ENCODE peak calls at places on chromosomes 12 and 14, in six cellular contexts. E, C, N, Z, R and H are unnamed samples.
A peak's percentile ranks its signal among the peaks of the same experiment; 100 is the strongest.

GRCh38 chr14:53391631-53392030 is 238.5 kb upstream of the DDHD1 start:
- DNase-seq in N (no peak), R (no peak), C (no peak), E (peak; percentile 27), Z (no peak), H (no peak)

GRCh38 chr12:62191747-62192485 is 68.3 kb upstream of the USP15 start:
- DNase-seq in R (peak; percentile 55), C (peak; percentile 80), N (no peak), E (peak; percentile 46), Z (no peak), H (no peak)

GRCh38 chr12:101238806-101239329 is 28.8 kb upstream of the SLC5A8 start:
- DNase-seq in C (no peak), R (no peak), N (no peak), Z (no peak), E (no peak), H (no peak)

GRCh38 chr12:46107591-46107990 is 117.2 kb upstream of the SCAF11 start:
- DNase-seq in C (no peak), R (no peak), E (no peak), N (no peak), Z (no peak), H (no peak)

GRCh38 chr14:66281036-66281776 is 205.0 kb upstream of the CCDC196 start:
- DNase-seq in E (peak; percentile 23), C (no peak), Z (no peak), R (no peak), N (no peak), H (no peak)

GRCh38 chr12:108430245-108430644 is 84.8 kb upstream of the FICD start:
- DNase-seq in E (peak; percentile 4), C (no peak), Z (no peak), R (no peak), N (no peak), H (no peak)

GRCh38 chr12:100877776-100878175 is 83.2 kb downstream of the ANO4 start:
- DNase-seq in C (no peak), E (no peak), N (no peak), Z (no peak), R (no peak), H (no peak)

GRCh38 chr12:118357327-118358007 is 15.2 kb downstream of the TAOK3 start:
- DNase-seq in N (no peak), C (no peak), R (no peak), Z (no peak), E (peak; percentile 77), H (no peak)

GRCh38 chr14:23442721-23443356 is 7.4 kb upstream of the MYH7 start:
- DNase-seq in R (peak; percentile 31), C (no peak), N (no peak), Z (no peak), E (no peak), H (no peak)

GRCh38 chr14:96497087-96497486 is 5.1 kb upstream of the PAPOLA start:
- DNase-seq in R (no peak), E (no peak), C (no peak), Z (no peak), N (no peak), H (no peak)

GRCh38 chr12:53733051-53733812 is 6.0 kb upstream of the CALCOCO1 start:
- DNase-seq in E (no peak), C (no peak), R (no peak), Z (no peak), N (no peak), H (no peak)

GRCh38 chr12:94761559-94761958 is 111.2 kb upstream of the TMCC3 start:
- DNase-seq in C (no peak), E (peak; percentile 86), N (no peak), Z (no peak), R (no peak), H (no peak)

GRCh38 chr14:78335531-78335930 is 165.4 kb downstream of the NRXN3 start:
- DNase-seq in Z (no peak), E (no peak), C (no peak), R (no peak), N (no peak), H (no peak)

GRCh38 chr14:60085085-60085484 is 6.6 kb upstream of the PCNX4 start:
- DNase-seq in R (no peak), Z (no peak), C (no peak), N (no peak), E (peak; percentile 72), H (no peak)

GRCh38 chr14:47442206-47442605 is 233.2 kb downstream of the MDGA2 start:
- DNase-seq in N (no peak), C (no peak), Z (no peak), E (peak; percentile 5), R (no peak), H (peak; percentile 7)

GRCh38 chr12:13195848-13196301 is 651 bp upstream of the EMP1 start:
- DNase-seq in C (no peak), Z (no peak), R (no peak), N (no peak), E (no peak), H (no peak)

GRCh38 chr14:26330982-26331381 is 266.9 kb downstream of the NOVA1 start:
- DNase-seq in C (no peak), N (no peak), E (no peak), Z (no peak), R (no peak), H (no peak)

GRCh38 chr12:104163631-104164030 is 25.6 kb upstream of the NFYB start:
- DNase-seq in Z (no peak), E (no peak), R (no peak), C (no peak), N (no peak), H (no peak)

GRCh38 chr14:24367506-24368214 is at the start of gene NFATC4:
- DNase-seq in C (no peak), E (peak; percentile 99), R (no peak), N (peak; percentile 67), Z (peak; percentile 70), H (peak; percentile 37)

GRCh38 chr12:25723921-25724491 is 170.9 kb upstream of the LMNTD1 start:
- DNase-seq in Z (no peak), R (no peak), E (peak; percentile 62), N (no peak), C (no peak), H (no peak)

GRCh38 chr14:51004801-51005526 is 60.7 kb upstream of the PYGL start:
- DNase-seq in C (no peak), E (peak; percentile 25), R (no peak), Z (no peak), N (no peak), H (no peak)

DNA sequence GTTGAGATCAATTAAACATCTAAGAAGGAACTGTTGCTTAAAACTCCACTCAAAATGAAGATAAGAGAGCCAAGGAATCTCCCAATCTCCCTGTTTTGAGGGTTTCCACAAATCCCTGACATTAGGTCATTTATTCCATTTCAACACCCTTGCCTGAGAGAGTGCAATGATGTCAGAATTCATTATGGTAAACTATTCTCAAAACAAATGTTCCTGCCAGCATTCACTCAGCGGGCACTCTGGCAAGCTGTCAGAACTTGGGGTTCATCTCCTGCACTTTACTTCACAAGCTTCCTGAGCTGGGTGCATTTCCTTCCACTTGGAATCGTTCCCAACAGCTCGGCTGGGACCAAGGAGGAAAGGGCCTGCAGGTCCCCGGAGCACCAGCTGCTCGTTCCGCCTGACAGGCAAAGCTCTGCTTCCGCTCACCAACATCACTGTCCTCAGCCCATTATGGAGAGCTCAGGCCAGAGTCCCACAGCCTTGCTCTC is 117.8 kb downstream of the TTC7B start:
- DNase-seq in R (no peak), N (no peak), C (no peak), E (peak; percentile 87), Z (no peak), H (no peak)
- H3K4me3 ChIP-seq in R (no peak overlapping the region), N (no peak overlapping the region), C (no peak overlapping the region), E (no peak overlapping the region), Z (no peak overlapping the region), H (no peak overlapping the region)

GRCh38 chr12:50699149-50699548 is 64.8 kb upstream of the ATF1 start:
- DNase-seq in C (no peak), Z (no peak), E (no peak), N (no peak), R (no peak), H (no peak)

GRCh38 chr12:50699940-50700339 is 64.0 kb upstream of the ATF1 start:
- DNase-seq in N (no peak), R (no peak), Z (no peak), E (no peak), C (no peak), H (no peak)

GRCh38 chr12:50696931-50697330 is 67.0 kb upstream of the ATF1 start:
- DNase-seq in E (no peak), C (no peak), Z (no peak), N (no peak), R (no peak), H (no peak)
- TF ChIP-seq CTCF in E (no peak), C (no peak), Z (no peak), N (no peak), R (no peak), H (no peak)

DNA sequence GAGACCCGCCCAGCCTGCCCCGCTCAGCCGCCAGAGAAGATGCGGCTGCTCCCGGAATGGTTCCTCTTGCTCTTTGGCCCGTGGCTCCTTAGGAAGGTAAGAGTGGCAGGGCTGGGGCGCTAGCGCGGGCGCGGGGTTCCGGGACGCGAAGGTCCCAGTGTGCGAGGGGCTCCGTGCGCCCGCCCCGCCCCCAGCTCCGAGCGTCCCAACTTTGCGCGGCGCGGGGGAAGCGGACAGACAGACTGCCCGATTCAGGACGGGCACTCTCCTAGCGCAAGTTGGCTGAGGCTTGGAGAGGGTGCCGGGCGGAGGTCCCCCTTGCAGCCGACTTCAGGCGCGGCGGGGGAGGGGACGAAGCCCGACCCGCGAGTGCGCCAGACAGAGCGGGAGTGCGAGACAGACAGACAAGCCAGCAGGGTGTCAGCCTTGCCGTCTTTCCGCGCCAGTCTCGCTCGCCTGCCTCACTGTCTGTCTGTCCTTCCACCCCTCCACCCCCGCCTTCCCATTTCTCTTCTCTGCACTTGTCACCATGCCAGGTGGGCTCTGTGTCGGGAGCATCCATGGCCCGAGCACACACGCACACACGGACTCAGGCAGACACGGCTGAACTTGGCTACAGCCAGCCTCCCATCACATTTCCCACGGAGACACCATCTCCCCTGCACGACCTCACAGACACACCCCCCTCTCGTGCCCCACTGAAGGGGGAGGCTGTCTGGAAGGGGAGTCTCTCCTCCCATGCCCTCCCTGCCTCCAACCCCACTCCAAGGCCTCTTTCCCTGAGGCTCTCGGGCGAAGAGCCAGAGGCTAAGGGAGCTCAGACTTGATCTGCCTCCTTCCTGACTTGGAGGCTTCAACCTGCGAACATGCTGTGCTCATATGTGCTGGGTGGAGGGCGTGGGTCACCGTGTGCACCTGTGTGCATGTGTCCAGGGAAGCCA is 607 bp downstream of the NXPH4 start:
- DNase-seq in C (no peak), Z (no peak), E (peak; percentile 40), N (no peak), R (peak; percentile 54), H (no peak)
- H3K4me3 ChIP-seq in C (peak overlapping the region; percentile 35), Z (peak overlapping the region; percentile 60), E (peak overlapping the region; percentile 35), N (peak overlapping the region; percentile 74), R (peak overlapping the region; percentile 43), H (peak overlapping the region; percentile 81)

GRCh38 chr14:20935303-20935984 is 19.8 kb upstream of the RNASE2 start:
- DNase-seq in Z (no peak), E (no peak), N (no peak), R (no peak), C (no peak), H (no peak)

DNA sequence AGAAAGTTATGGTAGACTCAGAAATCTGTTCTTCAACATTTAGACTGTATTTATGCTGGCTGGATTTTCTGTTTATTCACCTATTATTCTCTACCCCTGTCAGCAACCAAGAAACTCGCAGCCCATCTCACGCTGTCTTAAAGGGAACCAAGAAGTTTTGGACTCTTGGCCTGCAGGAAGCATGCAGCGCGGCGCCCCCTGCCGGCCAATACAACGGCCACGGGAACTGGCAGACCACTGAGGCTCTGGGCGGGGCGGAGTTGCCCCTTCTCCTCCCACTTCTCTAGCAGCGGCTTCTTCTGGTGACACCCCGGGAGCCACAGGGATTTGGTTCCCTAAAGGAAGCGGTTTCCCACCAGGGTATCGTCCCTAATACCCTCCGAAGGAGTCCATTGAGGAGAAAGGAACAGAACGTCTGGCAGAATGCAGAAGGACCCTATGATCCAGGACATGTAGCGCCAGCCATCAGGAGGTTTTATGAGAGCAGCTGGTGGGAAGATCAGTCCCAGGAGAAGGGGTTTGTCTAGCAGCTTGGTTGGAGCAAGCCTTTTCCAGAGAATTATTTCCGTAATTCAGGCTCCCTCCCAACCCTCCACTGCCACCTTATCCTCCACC is 21.0 kb upstream of the RNASE2 start:
- DNase-seq in Z (peak; percentile 36), C (peak; percentile 78), N (no peak), R (peak; percentile 50), E (peak; percentile 18), H (peak; percentile 0)
- TF ChIP-seq CTCF in Z (peak; percentile 45), C (peak; percentile 70), N (peak; percentile 15), R (peak; percentile 28), E (peak; percentile 66), H (peak; percentile 52)